ENCODE peak calls at places on chromosome 10, in nine cellular contexts. One of them, this sample, is unnamed.

GRCh38 chr10:133421336-133422222 is 2.8 kb downstream of the SPRN start:
- DNase-seq in AG10803: no peak
- DNase-seq in WERI-Rb-1: no peak
- DNase-seq in HTR-8/SVneo: no peak
- DNase-seq in choroid plexus epithelial cell: no peak
- DNase-seq in GM20000: no peak
- DNase-seq in cardiac muscle cell: no peak
- DNase-seq in AG04450: no peak
- DNase-seq in aorta: no peak
- DNase-seq in this sample: no peak

GRCh38 chr10:69895759-69896158 is 94.1 kb downstream of the COL13A1 start:
- DNase-seq in AG10803: peak
- DNase-seq in WERI-Rb-1: no peak
- DNase-seq in HTR-8/SVneo: no peak
- DNase-seq in choroid plexus epithelial cell: peak
- DNase-seq in GM20000: no peak
- DNase-seq in cardiac muscle cell: no peak
- DNase-seq in AG04450: peak
- DNase-seq in aorta: no peak
- DNase-seq in this sample: no peak

GRCh38 chr10:519055-519715 is 170.3 kb downstream of the DIP2C start:
- DNase-seq in AG10803: no peak
- DNase-seq in WERI-Rb-1: no peak
- DNase-seq in HTR-8/SVneo: no peak
- DNase-seq in choroid plexus epithelial cell: no peak
- DNase-seq in GM20000: no peak
- DNase-seq in cardiac muscle cell: no peak
- DNase-seq in AG04450: no peak
- DNase-seq in aorta: no peak
- DNase-seq in this sample: no peak

GRCh38 chr10:132543916-132544743 is 6.5 kb downstream of the INPP5A start:
- DNase-seq in AG10803: no peak
- DNase-seq in WERI-Rb-1: no peak
- DNase-seq in HTR-8/SVneo: no peak
- DNase-seq in choroid plexus epithelial cell: no peak
- DNase-seq in GM20000: peak
- DNase-seq in cardiac muscle cell: no peak
- DNase-seq in AG04450: no peak
- DNase-seq in aorta: no peak
- DNase-seq in this sample: no peak

GRCh38 chr10:3783313-3783689 is 1.7 kb downstream of the KLF6 start:
- DNase-seq in AG10803: peak
- DNase-seq in WERI-Rb-1: peak
- DNase-seq in HTR-8/SVneo: no peak
- DNase-seq in choroid plexus epithelial cell: peak
- DNase-seq in GM20000: peak
- DNase-seq in cardiac muscle cell: peak
- DNase-seq in AG04450: peak
- DNase-seq in aorta: peak
- DNase-seq in this sample: peak

GRCh38 chr10:21030096-21030495 is 133.0 kb upstream of the NEBL start:
- DNase-seq in AG10803: no peak
- DNase-seq in WERI-Rb-1: no peak
- DNase-seq in HTR-8/SVneo: no peak
- DNase-seq in choroid plexus epithelial cell: peak
- DNase-seq in GM20000: no peak
- DNase-seq in cardiac muscle cell: no peak
- DNase-seq in AG04450: no peak
- DNase-seq in aorta: no peak
- DNase-seq in this sample: no peak

GRCh38 chr10:18097524-18097923 is 42.7 kb upstream of the CACNB2 start:
- DNase-seq in AG10803: no peak
- DNase-seq in WERI-Rb-1: no peak
- DNase-seq in HTR-8/SVneo: no peak
- DNase-seq in choroid plexus epithelial cell: peak
- DNase-seq in GM20000: no peak
- DNase-seq in cardiac muscle cell: no peak
- DNase-seq in AG04450: no peak
- DNase-seq in aorta: no peak
- DNase-seq in this sample: no peak

GRCh38 chr10:3928569-3928968 is 143.6 kb upstream of the KLF6 start:
- DNase-seq in AG10803: no peak
- DNase-seq in WERI-Rb-1: no peak
- DNase-seq in HTR-8/SVneo: no peak
- DNase-seq in choroid plexus epithelial cell: no peak
- DNase-seq in GM20000: no peak
- DNase-seq in cardiac muscle cell: no peak
- DNase-seq in AG04450: no peak
- DNase-seq in aorta: no peak
- DNase-seq in this sample: no peak

GRCh38 chr10:32298066-32298812 is 48.7 kb downstream of the EPC1 start:
- DNase-seq in AG10803: peak
- DNase-seq in WERI-Rb-1: no peak
- DNase-seq in HTR-8/SVneo: peak
- DNase-seq in choroid plexus epithelial cell: peak
- DNase-seq in GM20000: no peak
- DNase-seq in cardiac muscle cell: no peak
- DNase-seq in AG04450: peak
- DNase-seq in aorta: no peak
- DNase-seq in this sample: no peak

This sample was measured in endothelial cell.